ENCODE peak calls at places on chromosome X, in ten cellular contexts. O, S, B, V, U, N, G, J, Q and M are unnamed samples.

GRCh38 chrX:119941336-119941735 is 2.2 kb downstream of the NKAP start:
- DNase-seq in B (no peak), S (no peak), O (no peak), U (no peak), J (no peak), Q (no peak), G (no peak), N (no peak), V (no peak), M (no peak)

GRCh38 chrX:13077168-13077567 is 32.7 kb upstream of the FAM9C start:
- DNase-seq in G (no peak), O (no peak), V (peak; percentile 58), N (peak; percentile 32), U (no peak), J (no peak), Q (no peak), B (no peak), S (no peak), M (no peak)

GRCh38 chrX:47697171-47697570 is 38.2 kb upstream of the UXT start:
- DNase-seq in S (no peak), G (no peak), N (no peak), V (peak; percentile 11), Q (no peak), O (no peak), B (no peak), U (no peak), J (no peak), M (no peak)

GRCh38 chrX:119981286-119982070 is 37.9 kb upstream of the NKAP start:
- DNase-seq in J (no peak), O (peak; percentile 27), G (no peak), S (no peak), U (no peak), V (peak; percentile 3), Q (no peak), B (no peak), N (peak; percentile 65), M (no peak)

GRCh38 chrX:77493677-77494553 is 46.7 kb downstream of the FGF16 start:
- DNase-seq in V (peak; percentile 69), S (no peak), O (peak; percentile 73), G (peak; percentile 70), B (no peak), U (no peak), J (no peak), Q (peak; percentile 76), N (no peak), M (peak; percentile 74)

GRCh38 chrX:103792916-103793540 is 16.4 kb downstream of the PLP1 start:
- DNase-seq in B (no peak), G (peak; percentile 67), N (no peak), J (no peak), Q (peak; percentile 55), O (peak; percentile 85), U (no peak), S (no peak), V (peak; percentile 79), M (no peak)

GRCh38 chrX:153934473-153935325 is at the start of gene NAA10:
- DNase-seq in Q (peak; percentile 63), N (peak; percentile 75), G (peak; percentile 45), S (peak; percentile 86), J (peak; percentile 54), B (peak; percentile 84), U (no peak), O (peak; percentile 56), V (peak; percentile 59), M (no peak)

GRCh38 chrX:22025751-22026150 is 6.4 kb upstream of the PHEX start:
- DNase-seq in V (no peak), U (no peak), B (no peak), Q (no peak), O (no peak), S (no peak), G (no peak), J (no peak), N (no peak), M (no peak)

GRCh38 chrX:54842638-54843037 is 35.1 kb downstream of the MAGED2 start:
- DNase-seq in Q (no peak), N (no peak), U (no peak), S (no peak), O (no peak), G (no peak), J (no peak), V (no peak), B (no peak), M (no peak)

GRCh38 chrX:133985164-133986007 is at the start of gene GPC3:
- DNase-seq in V (no peak), J (no peak), B (peak; percentile 21), N (no peak), S (peak; percentile 63), Q (peak; percentile 10), G (no peak), O (peak; percentile 33), U (no peak), M (no peak)

GRCh38 chrX:40030205-40030604 is 67.6 kb downstream of the BCOR start:
- DNase-seq in U (peak; percentile 17), N (no peak), J (no peak), G (no peak), Q (no peak), S (no peak), B (no peak), V (no peak), O (no peak), M (no peak)
- TF ChIP-seq CTCF in U (no peak), N (no peak), J (no peak), G (no peak), Q (no peak), S (no peak), B (no peak), V (no peak), O (no peak), M (no peak)

DNA sequence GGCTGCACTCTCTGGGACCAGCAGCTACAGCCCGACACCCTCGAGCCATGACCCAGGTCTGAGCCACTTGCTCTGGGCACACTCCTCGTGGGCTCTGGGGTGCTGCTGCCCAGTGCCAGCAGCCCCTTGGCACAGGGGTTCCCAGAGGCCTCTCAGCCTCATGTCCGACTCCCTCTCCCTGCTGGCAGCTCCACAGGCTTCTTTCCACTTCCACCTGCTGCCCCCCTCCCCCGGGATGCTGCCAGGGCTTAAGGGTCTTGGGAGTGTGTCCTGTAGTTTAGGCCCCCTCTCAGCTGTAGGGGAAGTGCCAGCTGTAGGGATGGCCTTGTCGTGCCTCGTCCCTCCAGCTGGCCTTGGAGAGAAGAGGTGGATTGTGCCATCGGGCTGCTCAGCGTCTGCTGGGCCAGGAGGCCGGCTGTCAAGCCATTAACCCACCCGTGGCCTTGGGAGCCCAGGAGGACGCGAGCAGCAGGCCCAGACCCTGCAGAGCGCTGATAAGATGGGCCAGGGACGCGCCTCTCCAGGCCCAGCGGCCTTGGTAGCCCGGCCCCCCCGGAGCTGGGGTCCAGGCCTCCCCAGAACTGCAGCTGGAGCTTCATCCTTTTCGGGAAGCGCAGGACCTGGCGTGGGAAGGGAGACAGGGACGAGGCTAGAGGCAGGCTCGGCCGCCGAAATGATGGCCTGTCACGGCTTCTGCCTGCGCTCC is 1.0 kb upstream of the USP27X start:
- DNase-seq in B (no peak), V (peak; percentile 2), U (no peak), O (no peak), N (no peak), J (no peak), Q (no peak), S (no peak), G (no peak), M (no peak)
- H3K4me3 ChIP-seq in B (peak overlapping the region; percentile 70), V (peak overlapping the region; percentile 63), U (peak overlapping the region; percentile 79), O (peak overlapping the region; percentile 54), N (peak overlapping the region; percentile 68), J (peak overlapping the region; percentile 45), Q (peak overlapping the region; percentile 51), S (peak overlapping the region; percentile 58), G (peak overlapping the region; percentile 55), M (peak overlapping the region; percentile 54)

DNA sequence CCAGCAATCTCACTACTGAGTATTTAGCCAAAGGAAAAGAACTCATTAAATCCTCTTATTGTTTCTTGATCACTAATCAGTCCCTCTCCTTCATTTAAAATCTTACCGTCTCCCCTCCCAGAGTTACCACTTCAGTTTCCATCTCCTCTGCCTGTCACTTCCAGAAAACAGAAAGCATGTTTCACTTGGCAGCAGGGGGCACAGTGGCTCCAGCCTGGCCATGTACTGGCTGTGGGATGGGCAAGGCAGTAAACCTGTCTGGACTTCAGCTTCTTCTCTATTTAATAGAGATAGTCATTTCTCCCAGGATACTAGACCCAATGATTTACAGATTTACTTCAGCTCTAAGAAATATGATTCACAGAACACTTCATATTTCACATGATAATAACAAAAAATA is 63.2 kb downstream of the CD40LG start:
- DNase-seq in S (no peak), G (no peak), J (peak; percentile 15), Q (peak; percentile 53), N (peak; percentile 7), O (peak; percentile 54), V (peak; percentile 44), U (no peak), B (peak; percentile 34), M (no peak)
- TF ChIP-seq CTCF in S (peak; percentile 40), G (peak; percentile 8), J (peak; percentile 28), Q (peak; percentile 54), N (peak; percentile 57), O (peak; percentile 59), V (peak; percentile 50), U (peak; percentile 17), B (peak; percentile 48), M (peak; percentile 55)

DNA sequence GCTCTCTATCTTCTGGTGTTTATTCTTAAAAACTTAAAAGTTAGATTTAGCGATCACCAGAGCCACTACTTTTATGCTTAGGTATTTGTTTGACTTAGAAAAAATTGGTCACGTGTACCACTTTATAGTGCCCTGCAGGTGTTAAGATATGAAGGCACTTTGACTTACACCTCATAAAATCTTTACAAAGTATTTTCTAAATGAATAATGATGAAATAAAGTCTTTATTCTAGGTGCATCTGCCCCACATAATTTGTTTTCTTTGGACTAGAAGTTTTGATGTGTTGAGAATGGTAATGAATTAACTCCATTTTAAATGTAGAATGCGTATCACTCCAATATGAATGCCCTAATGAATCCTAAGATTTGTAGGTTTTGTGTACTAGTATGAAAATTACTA is 2.9 kb downstream of the FMR1 start:
- DNase-seq in G (no peak), N (no peak), U (no peak), Q (no peak), J (no peak), V (no peak), S (no peak), O (no peak), B (no peak), M (no peak)
- H3K4me3 ChIP-seq in G (no peak overlapping the region), N (peak overlapping the region; percentile 96), U (no peak overlapping the region), Q (no peak overlapping the region), J (no peak overlapping the region), V (no peak overlapping the region), S (no peak overlapping the region), O (peak overlapping the region; percentile 87), B (peak overlapping the region; percentile 84), M (peak overlapping the region; percentile 74)